ENCODE peak calls at places on chromosomes 7 and 10, in ten cellular contexts. A, T, R, L, M, U, S, P, D and B are unnamed samples.

GRCh38 chr10:101397140-101397539 is 43.2 kb downstream of the BTRC start:
- DNase-seq in U (peak; percentile 3), R (no peak), P (no peak), L (no peak), S (peak; percentile 37), A (no peak), D (peak; percentile 49), T (no peak), M (no peak), B (peak; percentile 29)

GRCh38 chr7:70975816-70976215 is 156.1 kb upstream of the GALNT17 start:
- DNase-seq in L (no peak), T (no peak), A (no peak), S (no peak), R (no peak), P (no peak), D (no peak), M (no peak), U (no peak), B (no peak)

GRCh38 chr10:79298403-79299244 is 48.6 kb upstream of the PPIF start:
- DNase-seq in M (no peak), D (peak; percentile 84), L (peak; percentile 88), U (no peak), R (no peak), P (no peak), A (no peak), T (peak; percentile 53), S (no peak), B (peak; percentile 86)

GRCh38 chr10:112532053-112532658 is 85.1 kb downstream of the VTI1A start:
- DNase-seq in U (no peak), D (peak; percentile 58), R (no peak), A (no peak), P (no peak), L (no peak), T (no peak), S (no peak), M (no peak), B (no peak)

GRCh38 chr7:7821517-7821916 is 103.1 kb upstream of the RPA3 start:
- DNase-seq in U (no peak), P (no peak), D (no peak), S (no peak), R (no peak), L (no peak), A (no peak), T (no peak), M (no peak), B (no peak)

GRCh38 chr10:124987788-124988187 is 45.9 kb downstream of the ZRANB1 start:
- DNase-seq in U (no peak), L (no peak), P (no peak), A (no peak), T (no peak), D (no peak), M (no peak), R (no peak), S (no peak), B (no peak)

GRCh38 chr7:44750921-44751571 is 2.4 kb downstream of the ZMIZ2 start:
- DNase-seq in R (no peak), T (peak; percentile 49), M (no peak), D (peak; percentile 74), S (no peak), A (no peak), U (peak; percentile 52), L (peak; percentile 65), P (no peak), B (no peak)

GRCh38 chr7:27631411-27631810 is 31.3 kb downstream of the HIBADH start:
- DNase-seq in R (no peak), A (no peak), T (no peak), S (no peak), U (no peak), P (no peak), M (no peak), D (no peak), L (no peak), B (no peak)

GRCh38 chr7:36670585-36671431 is 53.5 kb downstream of the AOAH start:
- DNase-seq in L (peak; percentile 84), S (peak; percentile 73), P (peak; percentile 75), U (peak; percentile 61), D (peak; percentile 78), A (peak; percentile 40), T (peak; percentile 78), R (no peak), M (peak; percentile 29), B (peak; percentile 38)

GRCh38 chr7:262251-262572 is 27.8 kb upstream of the FOXL3 start:
- DNase-seq in L (no peak), S (no peak), P (no peak), D (no peak), U (no peak), R (no peak), A (no peak), M (no peak), T (no peak), B (no peak)

GRCh38 chr10:118031351-118032075 is 15.2 kb downstream of the RAB11FIP2 start:
- DNase-seq in P (no peak), S (no peak), A (no peak), M (no peak), T (no peak), L (no peak), D (no peak), R (no peak), U (no peak), B (no peak)

GRCh38 chr10:124665980-124666379 is 78.2 kb downstream of the FAM53B start:
- DNase-seq in U (no peak), S (no peak), A (no peak), T (no peak), R (no peak), D (no peak), M (no peak), L (no peak), P (no peak), B (no peak)

GRCh38 chr7:135801045-135801693 is 52.6 kb upstream of the FAM180A start:
- DNase-seq in S (peak; percentile 50), D (peak; percentile 22), U (peak; percentile 21), R (no peak), T (peak; percentile 22), P (no peak), L (no peak), A (peak; percentile 11), M (no peak), B (peak; percentile 44)

GRCh38 chr7:47648301-47648900 is 66.5 kb upstream of the TNS3 start:
- DNase-seq in S (no peak), T (no peak), R (no peak), L (no peak), P (no peak), U (no peak), D (no peak), M (no peak), A (no peak), B (no peak)

GRCh38 chr10:50990568-50991495 is 83.5 kb upstream of the PRKG1 start:
- DNase-seq in A (no peak), D (peak; percentile 5), T (peak; percentile 19), U (no peak), S (peak; percentile 26), M (no peak), R (no peak), L (peak; percentile 80), P (peak; percentile 34), B (peak; percentile 68)